ENCODE peak calls at places on chromosomes 4 and X, in seven cellular contexts. M is body of pancreas, R is A549, Y is sigmoid colon, D is GM12892, L is H1, Z is IMR-90. F is an unnamed sample.

GRCh38 chrX:99603076-99603814 is 806.8 kb downstream of the PCDH19 start:
- DNase-seq in M (no peak), R (no peak), Y (no peak), D (no peak), L (no peak), Z (no peak), F (no peak)

GRCh38 chrX:45852884-45853283 is 652.2 kb upstream of the DIPK2B start:
- DNase-seq in M (no peak), R (no peak), Y (no peak), D (no peak), L (no peak), Z (no peak), F (no peak)

GRCh38 chr4:150033937-150034336 is 44.3 kb upstream of the DCLK2 start:
- DNase-seq in M (peak; percentile 91), R (no peak), Y (no peak), D (no peak), L (no peak), Z (peak; percentile 87), F (peak; percentile 53)

GRCh38 chr4:3201718-3202702 is 46.9 kb upstream of the MSANTD1 start:
- DNase-seq in M (peak; percentile 39), R (no peak), Y (no peak), D (no peak), L (no peak), Z (peak; percentile 69), F (no peak)

GRCh38 chrX:66918511-66918910 is 279.6 kb upstream of the EDA2R start:
- DNase-seq in M (no peak), R (no peak), Y (no peak), D (no peak), L (no peak), Z (no peak), F (no peak)

GRCh38 chr4:146346276-146346675 is 131.9 kb downstream of the REELD1 start:
- DNase-seq in M (no peak), R (no peak), Y (no peak), D (no peak), L (no peak), Z (no peak), F (no peak)

GRCh38 chr4:37891221-37892159 is 606 bp downstream of the TBC1D1 start:
- DNase-seq in M (peak; percentile 45), R (peak; percentile 8), Y (peak; percentile 86), D (peak; percentile 52), L (peak; percentile 70), Z (peak; percentile 4), F (peak; percentile 64)

GRCh38 chr4:42489095-42489494 is 91.8 kb downstream of the SHISA3 start:
- DNase-seq in M (no peak), R (no peak), Y (no peak), D (no peak), L (no peak), Z (no peak), F (no peak)

GRCh38 chr4:1019320-1019719 is 7.9 kb downstream of the FGFRL1 start:
- DNase-seq in M (no peak), R (no peak), Y (no peak), D (no peak), L (no peak), Z (no peak), F (no peak)

GRCh38 chrX:1134976-1135375 is 77.5 kb downstream of the CRLF2 start:
- DNase-seq in M (no peak), R (no peak), Y (peak; percentile 33), D (no peak), L (no peak), Z (no peak), F (no peak)

GRCh38 chr4:70902577-70903281 is 560 bp downstream of the MOB1B start:
- DNase-seq in M (no peak), R (peak; percentile 28), Y (no peak), D (peak; percentile 43), L (no peak), Z (peak; percentile 21), F (peak; percentile 44)

GRCh38 chr4:94532016-94532789 is 80.5 kb downstream of the PDLIM5 start:
- DNase-seq in M (no peak), R (no peak), Y (no peak), D (no peak), L (no peak), Z (peak; percentile 57), F (no peak)

GRCh38 chrX:23286731-23287130 is 47.9 kb upstream of the PTCHD1 start:
- DNase-seq in M (no peak), R (no peak), Y (no peak), D (no peak), L (no peak), Z (no peak), F (no peak)

GRCh38 chr4:48243897-48244296 is 25.7 kb downstream of the TEC start:
- DNase-seq in M (no peak), R (no peak), Y (no peak), D (no peak), L (no peak), Z (no peak), F (no peak)

GRCh38 chrX:9700555-9700954 is 65.1 kb downstream of the GPR143 start:
- DNase-seq in M (no peak), R (no peak), Y (no peak), D (no peak), L (peak; percentile 60), Z (no peak), F (no peak)

GRCh38 chr4:6064383-6064782 is 46.2 kb upstream of the C4orf50 start:
- DNase-seq in M (no peak), R (no peak), Y (no peak), D (no peak), L (no peak), Z (no peak), F (no peak)

GRCh38 chr4:83932996-83933395 is 397.1 kb downstream of the GPAT3 start:
- DNase-seq in M (no peak), R (no peak), Y (no peak), D (no peak), L (no peak), Z (peak; percentile 10), F (no peak)

GRCh38 chrX:106931831-106932491 is 11.8 kb downstream of the CLDN2 start:
- DNase-seq in M (no peak), R (no peak), Y (no peak), D (no peak), L (no peak), Z (peak; percentile 33), F (no peak)

GRCh38 chrX:138191998-138192397 is 519.5 kb downstream of the FGF13 start:
- DNase-seq in M (peak; percentile 9), R (no peak), Y (no peak), D (no peak), L (peak; percentile 45), Z (peak; percentile 19), F (peak; percentile 3)

GRCh38 chr4:186726440-186727148 is 2.9 kb upstream of the FAT1 start:
- DNase-seq in M (peak; percentile 73), R (peak; percentile 53), Y (peak; percentile 87), D (no peak), L (peak; percentile 93), Z (peak; percentile 80), F (peak; percentile 75)

GRCh38 chr4:149911995-149912394 is 96.4 kb upstream of the IQCM start:
- DNase-seq in M (no peak), R (no peak), Y (no peak), D (no peak), L (no peak), Z (no peak), F (no peak)

GRCh38 chr4:16900325-16900724 is 1.9 kb upstream of the LDB2 start:
- DNase-seq in M (no peak), R (no peak), Y (no peak), D (no peak), L (no peak), Z (no peak), F (no peak)

GRCh38 chrX:46865281-46865680 is 28.4 kb downstream of the RP2 start:
- DNase-seq in M (peak; percentile 2), R (peak; percentile 33), Y (no peak), D (no peak), L (no peak), Z (peak; percentile 77), F (no peak)

GRCh38 chr4:118760493-118760892 is 75.3 kb downstream of the METTL14 start:
- DNase-seq in M (no peak), R (no peak), Y (no peak), D (no peak), L (no peak), Z (no peak), F (no peak)

GRCh38 chr4:3036131-3036952 is 38.0 kb downstream of the HTT-AS start:
- DNase-seq in M (no peak), R (no peak), Y (no peak), D (no peak), L (no peak), Z (no peak), F (no peak)

GRCh38 chr4:54281060-54281781 is 52.1 kb downstream of the PDGFRA start:
- DNase-seq in M (peak; percentile 90), R (no peak), Y (peak; percentile 92), D (no peak), L (no peak), Z (peak; percentile 93), F (peak; percentile 73)

GRCh38 chrX:123859828-123860505 is at the start of gene XIAP:
- DNase-seq in M (peak; percentile 88), R (peak; percentile 90), Y (peak; percentile 92), D (peak; percentile 69), L (peak; percentile 78), Z (peak; percentile 84), F (peak; percentile 85)
- TF ChIP-seq POLR2A in M (peak; percentile 90), R (peak; percentile 31), Y (peak; percentile 53), D (peak; percentile 79), L (peak; percentile 84), Z (peak; percentile 86), F (peak; percentile 60)

GRCh38 chr4:161937596-161937995 is 226.2 kb downstream of the FSTL5 start:
- DNase-seq in M (no peak), R (no peak), Y (no peak), D (no peak), L (no peak), Z (no peak), F (no peak)
- TF ChIP-seq POLR2A in M (no peak), R (no peak), Y (no peak), D (no peak), L (no peak), Z (no peak), F (no peak)

GRCh38 chrX:31604629-31605221 is 532.9 kb upstream of the FTHL17 start:
- DNase-seq in M (no peak), R (no peak), Y (no peak), D (no peak), L (no peak), Z (no peak), F (no peak)
- TF ChIP-seq POLR2A in M (no peak), R (no peak), Y (no peak), D (no peak), L (no peak), Z (no peak), F (no peak)

GRCh38 chr4:91035276-91035675 is 908.1 kb downstream of the CCSER1 start:
- DNase-seq in M (no peak), R (no peak), Y (no peak), D (no peak), L (no peak), Z (no peak), F (no peak)

GRCh38 chr4:91032725-91033445 is 905.7 kb downstream of the CCSER1 start:
- DNase-seq in M (peak; percentile 72), R (no peak), Y (no peak), D (no peak), L (no peak), Z (no peak), F (no peak)

GRCh38 chr4:91028223-91028622 is 901.0 kb downstream of the CCSER1 start:
- DNase-seq in M (no peak), R (no peak), Y (no peak), D (no peak), L (no peak), Z (no peak), F (no peak)

DNA sequence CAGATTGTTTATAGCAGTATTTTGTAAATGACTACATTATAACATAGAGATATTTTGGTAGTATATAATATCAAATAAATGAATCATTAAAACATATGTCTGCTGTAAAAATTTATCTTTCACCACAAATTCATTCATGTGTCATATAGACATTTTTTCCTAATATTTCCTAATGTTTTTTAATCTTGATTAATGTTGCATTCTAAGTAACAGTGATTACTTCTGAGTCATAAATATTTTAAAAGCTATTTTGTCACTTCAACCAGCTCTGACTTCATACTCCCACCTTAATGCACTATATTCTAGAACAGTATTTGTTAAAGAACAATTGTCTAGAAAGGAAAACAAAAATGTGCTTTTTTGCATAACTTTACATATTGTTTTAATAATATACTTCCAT is 904.6 kb downstream of the CCSER1 start:
- DNase-seq in M (no peak), R (no peak), Y (no peak), D (no peak), L (no peak), Z (no peak), F (no peak)
- TF ChIP-seq POLR2A in M (no peak), R (no peak), Y (no peak), D (no peak), L (no peak), Z (no peak), F (no peak)